ENCODE peak calls at places on chromosomes 12 and 14, in seven cellular contexts. R is brain microvascular endothelial cell, B is lower lobe of right lung, V is A549, S is HFFc6, Y is HCT116, A is stomach. P is an unnamed sample.

GRCh38 chr14:98173291-98173690 is 1098.7 kb downstream of the BCL11B start:
- DNase-seq in A (no peak), R (no peak), V (no peak), Y (no peak), B (no peak), S (no peak), P (no peak)

GRCh38 chr12:4140607-4141301 is 132.8 kb upstream of the CCND2 start:
- DNase-seq in S (no peak), R (no peak), V (no peak), B (no peak), A (no peak), Y (no peak), P (no peak)

GRCh38 chr12:6872073-6873048 is 742 bp downstream of the SPSB2 start:
- DNase-seq in V (peak; percentile 78), A (peak; percentile 88), R (peak; percentile 46), S (peak; percentile 58), Y (peak; percentile 49), B (peak; percentile 90), P (peak; percentile 91)

GRCh38 chr12:18430425-18431048 is 169.2 kb downstream of the PIK3C2G start:
- DNase-seq in R (peak; percentile 57), A (peak; percentile 40), Y (peak; percentile 38), S (peak; percentile 53), V (peak; percentile 20), B (no peak), P (peak; percentile 69)

GRCh38 chr12:74446466-74446865 is 91.2 kb upstream of the ATXN7L3B start:
- DNase-seq in Y (no peak), S (no peak), A (no peak), R (no peak), V (no peak), B (no peak), P (no peak)

GRCh38 chr14:104586832-104587620 is 7.5 kb downstream of the C14orf180 start:
- DNase-seq in V (no peak), S (no peak), Y (no peak), R (no peak), A (peak; percentile 80), B (no peak), P (no peak)

GRCh38 chr14:52692248-52692962 is 3.0 kb downstream of the ERO1A start:
- DNase-seq in S (no peak), V (no peak), Y (no peak), B (no peak), R (no peak), A (no peak), P (no peak)

GRCh38 chr12:106739318-106739717 is 35.2 kb upstream of the RIC8B start:
- DNase-seq in Y (no peak), B (no peak), V (no peak), A (no peak), R (no peak), S (no peak), P (no peak)

GRCh38 chr12:57133013-57133569 is 4.8 kb downstream of the LRP1 start:
- DNase-seq in S (peak; percentile 68), B (no peak), A (no peak), R (peak; percentile 50), Y (no peak), V (no peak), P (no peak)

GRCh38 chr14:68824517-68825347 is 31.9 kb upstream of the ZFP36L1 start:
- DNase-seq in A (peak; percentile 91), S (peak; percentile 60), Y (peak; percentile 76), R (peak; percentile 76), B (peak; percentile 92), V (peak; percentile 80), P (peak; percentile 90)

GRCh38 chr12:77049767-77050353 is 15.5 kb downstream of the E2F7 start:
- DNase-seq in V (peak; percentile 50), R (peak; percentile 57), Y (peak; percentile 63), B (no peak), S (peak; percentile 58), A (no peak), P (peak; percentile 55)

GRCh38 chr14:80364274-80364673 is 153.0 kb upstream of the DIO2 start:
- DNase-seq in S (peak; percentile 5), A (no peak), Y (no peak), V (peak; percentile 14), B (no peak), R (no peak), P (no peak)

GRCh38 chr12:82874935-82875334 is 188.2 kb downstream of the TMTC2 start:
- DNase-seq in R (peak; percentile 70), B (no peak), S (no peak), A (no peak), V (no peak), Y (no peak), P (no peak)

GRCh38 chr12:124411291-124411878 is 116.5 kb downstream of the RFLNA start:
- DNase-seq in A (no peak), Y (no peak), S (peak; percentile 96), V (no peak), B (no peak), R (peak; percentile 90), P (no peak)

GRCh38 chr14:50957296-50957695 is 13.0 kb upstream of the PYGL start:
- DNase-seq in V (no peak), A (no peak), B (no peak), R (peak; percentile 63), S (no peak), Y (no peak), P (no peak)

GRCh38 chr12:108478611-108479010 is 36.5 kb upstream of the FICD start:
- DNase-seq in R (no peak), B (no peak), Y (no peak), A (no peak), S (no peak), V (no peak), P (no peak)

GRCh38 chr12:44972746-44973421 is 78.0 kb downstream of the DBX2 start:
- DNase-seq in A (no peak), B (no peak), Y (peak; percentile 22), R (no peak), V (peak; percentile 18), S (no peak), P (peak; percentile 6)

GRCh38 chr14:68181395-68182326 is 362.1 kb downstream of the RAD51B start:
- DNase-seq in R (no peak), Y (peak; percentile 34), V (no peak), A (no peak), S (peak; percentile 6), B (no peak), P (no peak)

GRCh38 chr12:117850048-117850447 is 118.7 kb downstream of the KSR2 start:
- DNase-seq in B (no peak), A (no peak), R (peak; percentile 37), S (peak; percentile 38), V (peak; percentile 80), Y (peak; percentile 44), P (peak; percentile 49)

GRCh38 chr12:89815225-89815624 is 106.6 kb upstream of the ATP2B1 start:
- DNase-seq in R (no peak), B (no peak), S (no peak), A (no peak), Y (no peak), V (no peak), P (no peak)

GRCh38 chr14:90428676-90429075 is 31.8 kb downstream of the CALM1 start:
- DNase-seq in S (no peak), V (no peak), A (no peak), B (no peak), Y (no peak), R (no peak), P (no peak)

GRCh38 chr12:57758566-57759359 is 3.9 kb downstream of the MARCHF9 start:
- DNase-seq in Y (no peak), S (no peak), V (no peak), R (no peak), B (no peak), A (no peak), P (no peak)

GRCh38 chr12:75478395-75478794 is 2.2 kb upstream of the GLIPR1 start:
- DNase-seq in R (peak; percentile 63), V (no peak), A (no peak), Y (no peak), B (no peak), S (no peak), P (no peak)

GRCh38 chr14:103856105-103856504 is 8.7 kb upstream of the PPP1R13B start:
- DNase-seq in V (no peak), S (no peak), R (no peak), Y (no peak), B (peak; percentile 44), A (no peak), P (no peak)

GRCh38 chr12:127640181-127640886 is 626.6 kb upstream of the TMEM132C start:
- DNase-seq in R (no peak), Y (no peak), A (no peak), V (no peak), B (no peak), S (no peak), P (no peak)

GRCh38 chr12:99146730-99147129 is 500.8 kb upstream of the GARIN6 start:
- DNase-seq in R (no peak), V (no peak), Y (no peak), S (no peak), B (no peak), A (no peak), P (no peak)

GRCh38 chr14:104291123-104292000 is 153.0 kb downstream of the KIF26A start:
- DNase-seq in S (no peak), V (no peak), Y (no peak), A (no peak), R (no peak), B (peak; percentile 25), P (no peak)

GRCh38 chr14:44170554-44170953 is 336.5 kb downstream of the FSCB start:
- DNase-seq in S (no peak), Y (no peak), V (no peak), B (no peak), R (no peak), A (no peak), P (no peak)

GRCh38 chr14:61894452-61895077 is 132.3 kb downstream of the SNAPC1 start:
- DNase-seq in Y (peak; percentile 44), S (peak; percentile 46), B (peak; percentile 66), R (peak; percentile 51), A (peak; percentile 65), V (peak; percentile 69), P (peak; percentile 72)
- TF ChIP-seq CTCF in Y (peak; percentile 38), S (peak; percentile 90), B (peak; percentile 59), R (peak; percentile 86), A (no peak), V (peak; percentile 72), P (peak; percentile 63)

GRCh38 chr12:1698638-1699214 is 7.9 kb downstream of the ADIPOR2 start:
- DNase-seq in V (no peak), R (no peak), Y (no peak), A (peak; percentile 46), B (no peak), S (no peak), P (no peak)
- TF ChIP-seq CTCF in V (no peak), R (no peak), Y (no peak), A (no peak), B (no peak), S (no peak), P (no peak)

DNA sequence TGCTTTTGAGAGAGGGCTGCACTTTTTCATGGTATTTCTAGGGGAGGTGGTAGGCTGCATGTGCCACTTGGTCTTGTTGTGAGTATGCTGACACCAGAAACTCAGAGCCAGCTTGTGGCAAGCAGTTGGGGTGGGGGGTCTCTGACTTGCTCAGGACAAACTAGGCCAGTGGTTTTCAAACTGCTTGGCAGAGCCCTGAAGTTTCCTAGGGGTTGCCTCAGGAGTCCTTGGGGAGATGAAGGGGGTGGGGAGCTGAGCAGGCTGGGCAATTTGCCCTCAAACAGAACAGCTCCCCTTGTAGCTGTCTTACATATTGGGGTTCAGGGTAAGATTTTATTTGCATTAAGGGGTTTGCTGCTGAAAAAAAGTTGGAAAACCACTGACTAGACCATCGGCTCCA is 3.9 kb downstream of the BCL2L2 start:
- DNase-seq in Y (no peak), R (no peak), V (no peak), B (no peak), S (no peak), A (no peak), P (no peak)
- TF ChIP-seq CTCF in Y (no peak), R (no peak), V (no peak), B (no peak), S (no peak), A (no peak), P (no peak)

GRCh38 chr14:57182760-57183503 is 85.8 kb downstream of the EXOC5 start:
- DNase-seq in A (no peak), B (no peak), R (no peak), V (no peak), S (peak; percentile 2), Y (peak; percentile 16), P (peak; percentile 13)
- TF ChIP-seq CTCF in A (no peak), B (no peak), R (peak; percentile 59), V (peak; percentile 43), S (peak; percentile 50), Y (peak; percentile 64), P (no peak)